ENCODE peak calls at places on chromosomes 4 and X, in six cellular contexts. O is sigmoid colon, N is H1, J is breast epithelium, F is HCT116, M is prostate gland. T is an unnamed sample. For H3K4me1, the result is how much of the 10 kb centered on the place peaks cover.

GRCh38 chrX:70022608-70023007 is 27.1 kb downstream of the AWAT2 start:
- DNase-seq in O (no peak), J (no peak), N (no peak), M (no peak), F (no peak), T (no peak)

GRCh38 chr4:154126276-154126675 is 337.4 kb upstream of the SFRP2 start:
- DNase-seq in M (no peak), N (no peak), O (no peak), J (no peak), F (no peak), T (no peak)

GRCh38 chr4:41432889-41433288 is 105.1 kb upstream of the LIMCH1 start:
- DNase-seq in N (peak), F (no peak), J (no peak), O (no peak), M (no peak), T (no peak)

GRCh38 chr4:146029939-146030710 is 91.5 kb upstream of the ZNF827 start:
- DNase-seq in M (no peak), O (no peak), N (no peak), F (no peak), J (no peak), T (no peak)

GRCh38 chrX:115226929-115227328 is 7.0 kb downstream of the LRCH2 start:
- DNase-seq in J (no peak), M (no peak), F (peak), O (no peak), N (no peak), T (no peak)

GRCh38 chrX:39808471-39808917 is 289.3 kb downstream of the BCOR start:
- DNase-seq in M (no peak), F (no peak), J (peak), O (no peak), N (no peak), T (no peak)

GRCh38 chr4:788636-789297 is 37.2 kb downstream of the CPLX1 start:
- DNase-seq in N (no peak), M (no peak), J (no peak), F (no peak), O (peak), T (no peak)

GRCh38 chr4:3304831-3305609 is 12.2 kb downstream of the RGS12 start:
- DNase-seq in N (no peak), M (no peak), F (no peak), O (peak), J (no peak), T (peak)

GRCh38 chr4:139887962-139888735 is 222.5 kb downstream of the MGST2 start:
- DNase-seq in J (peak), F (no peak), M (peak), N (no peak), O (no peak), T (no peak)

GRCh38 chrX:103628386-103629290 is at the start of gene TCEAL1:
- DNase-seq in M (peak), F (no peak), O (peak), J (peak), N (no peak), T (peak)

GRCh38 chrX:132795211-132795610 is 163.2 kb downstream of the HS6ST2 start:
- DNase-seq in O (no peak), F (no peak), M (no peak), J (no peak), N (no peak), T (no peak)

GRCh38 chr4:835148-836002 is 9.4 kb upstream of the CPLX1 start:
- DNase-seq in J (no peak), M (no peak), O (no peak), F (no peak), N (no peak), T (no peak)

GRCh38 chrX:119512145-119512800 is 44.0 kb downstream of the SLC25A5 start:
- DNase-seq in O (peak), N (peak), F (peak), M (peak), J (peak), T (no peak)

GRCh38 chrX:18755651-18756050 is 48.2 kb downstream of the PPEF1 start:
- DNase-seq in O (no peak), J (no peak), N (no peak), F (no peak), M (no peak), T (no peak)

GRCh38 chr4:16329132-16329796 is 103.0 kb upstream of the TAPT1 start:
- DNase-seq in M (no peak), N (no peak), J (no peak), O (no peak), F (no peak), T (no peak)

GRCh38 chrX:20217279-20217678 is 49.4 kb downstream of the RPS6KA3 start:
- DNase-seq in M (no peak), F (peak), N (no peak), O (no peak), J (no peak), T (no peak)

GRCh38 chr4:130053723-130054122 is 957.8 kb downstream of the C4orf33 start:
- DNase-seq in M (no peak), O (no peak), J (no peak), N (no peak), F (no peak), T (no peak)

GRCh38 chrX:121570072-121570841 is 522.8 kb downstream of the GLUD2 start:
- DNase-seq in F (no peak), M (no peak), O (no peak), J (no peak), N (no peak), T (no peak)

GRCh38 chr4:54322817-54323417 is 93.8 kb downstream of the PDGFRA start:
- DNase-seq in N (peak), J (peak), F (peak), M (peak), O (no peak), T (no peak)

GRCh38 chr4:120353235-120353634 is 286.6 kb upstream of the MAD2L1 start:
- DNase-seq in N (no peak), O (no peak), M (no peak), J (no peak), F (no peak), T (no peak)

GRCh38 chr4:25925486-25926201 is 11.6 kb downstream of the SMIM20 start:
- DNase-seq in O (no peak), J (no peak), M (no peak), F (peak), N (no peak), T (no peak)

GRCh38 chrX:20363003-20363674 is 96.4 kb upstream of the RPS6KA3 start:
- DNase-seq in F (no peak), J (no peak), M (no peak), N (no peak), O (no peak), T (no peak)

GRCh38 chrX:153771686-153772607 is 7.9 kb downstream of the PLXNB3 start:
- DNase-seq in M (no peak), J (no peak), F (no peak), O (no peak), N (no peak), T (no peak)

GRCh38 chr4:114108869-114109268 is 129.4 kb upstream of the ARSJ start:
- DNase-seq in N (no peak), F (peak), O (no peak), M (no peak), J (no peak), T (no peak)

GRCh38 chrX:13550346-13550745 is 19.1 kb upstream of the EGFL6 start:
- DNase-seq in N (no peak), O (no peak), J (no peak), F (no peak), M (no peak), T (no peak)

GRCh38 chr4:94517492-94517891 is 65.8 kb downstream of the PDLIM5 start:
- DNase-seq in F (no peak), J (no peak), O (no peak), N (no peak), M (no peak), T (no peak)
- H3K4me1 ChIP-seq in F (under half), J (under half), O (half or more), N (under half), M (under half), T (under half)

DNA sequence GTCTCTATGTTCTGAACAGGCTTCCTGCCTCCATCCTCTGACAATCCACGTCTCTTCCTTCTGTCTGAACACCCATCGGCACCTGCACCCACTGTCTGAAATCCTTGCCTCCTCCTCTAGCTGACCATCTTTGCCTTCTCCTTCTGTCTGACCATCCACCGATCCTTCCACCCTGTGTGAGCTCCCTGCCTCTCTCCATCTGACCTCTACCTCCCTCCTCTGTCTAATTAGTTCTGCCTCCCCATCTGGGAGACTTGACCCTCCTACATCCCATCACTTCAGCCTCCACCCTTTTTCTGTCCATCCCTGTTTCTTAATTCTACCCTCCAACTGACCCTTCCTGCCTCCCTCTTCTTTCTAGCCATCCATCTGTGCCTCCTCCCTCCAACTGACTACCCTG is 10.0 kb downstream of the SLC38A5 start:
- DNase-seq in J (no peak), M (no peak), F (no peak), O (no peak), N (no peak), T (no peak)
- TF ChIP-seq POLR2A in J (no peak), M (no peak), F (no peak), O (no peak), N (no peak), T (no peak)

GRCh38 chrX:149938427-149939270 is at the start of gene EOLA2:
- DNase-seq in N (peak), M (peak), F (peak), J (peak), O (peak), T (peak)
- TF ChIP-seq POLR2AphosphoS5 in N (no peak), M (peak), F (peak), J (peak), O (peak), T (no peak)

GRCh38 chr4:122875949-122876348 is 46.4 kb downstream of the NUDT6 start:
- DNase-seq in N (no peak), M (no peak), F (no peak), J (no peak), O (no peak), T (no peak)
- H3K4me1 ChIP-seq in N (under half), M (under half), F (under half), J (under half), O (under half), T (under half)

T was measured in suprapubic skin.